ENCODE peak calls at places on chromosome 10, in seven cellular contexts. X is neural crest cell, H is iris pigment epithelial cell, B is gastrocnemius medialis, K is KBM-7, E is RWPE1, R is NCI-H345. N is an unnamed sample.

GRCh38 chr10:55024718-55025117 is 223.7 kb upstream of the PCDH15 start:
- DNase-seq in X (no peak), H (no peak), B (no peak), K (peak), E (no peak), R (peak), N (peak)

GRCh38 chr10:85045046-85045445 is 716.7 kb downstream of the CCSER2 start:
- DNase-seq in X (no peak), H (no peak), B (no peak), K (no peak), E (no peak), R (no peak), N (no peak)

GRCh38 chr10:130623680-130624271 is 487.6 kb downstream of the GLRX3 start:
- DNase-seq in X (no peak), H (no peak), B (no peak), K (no peak), E (no peak), R (no peak), N (no peak)

GRCh38 chr10:38094923-38095574 is 912 bp downstream of the ZNF37A start:
- DNase-seq in X (no peak), H (no peak), B (no peak), K (peak), E (peak), R (no peak), N (no peak)

GRCh38 chr10:66719483-66719882 is 206.4 kb upstream of the LRRTM3 start:
- DNase-seq in X (no peak), H (no peak), B (no peak), K (no peak), E (no peak), R (no peak), N (no peak)

GRCh38 chr10:132464256-132465192 is 67.5 kb downstream of the PWWP2B start:
- DNase-seq in X (no peak), H (no peak), B (peak), K (no peak), E (no peak), R (no peak), N (no peak)

GRCh38 chr10:18197706-18198105 is 57.5 kb downstream of the CACNB2 start:
- DNase-seq in X (no peak), H (no peak), B (no peak), K (no peak), E (no peak), R (no peak), N (no peak)

GRCh38 chr10:10294801-10295515 is 722.7 kb upstream of the CELF2 start:
- DNase-seq in X (no peak), H (no peak), B (no peak), K (no peak), E (no peak), R (peak), N (no peak)

GRCh38 chr10:28913850-28914249 is 236.5 kb downstream of the BAMBI start:
- DNase-seq in X (no peak), H (no peak), B (no peak), K (no peak), E (peak), R (no peak), N (no peak)

GRCh38 chr10:35495521-35496238 is 109.5 kb upstream of the GJD4 start:
- DNase-seq in X (no peak), H (peak), B (no peak), K (peak), E (no peak), R (no peak), N (peak)

GRCh38 chr10:22606164-22606614 is 108.2 kb downstream of the PIP4K2A start:
- DNase-seq in X (no peak), H (peak), B (peak), K (peak), E (no peak), R (no peak), N (peak)

GRCh38 chr10:99658622-99659030 is 683 bp upstream of the ENTPD7 start:
- DNase-seq in X (peak), H (peak), B (no peak), K (no peak), E (no peak), R (peak), N (no peak)

GRCh38 chr10:17445400-17445998 is 8.9 kb downstream of the ST8SIA6 start:
- DNase-seq in X (no peak), H (no peak), B (no peak), K (no peak), E (no peak), R (no peak), N (no peak)

GRCh38 chr10:73480158-73480557 is 15.7 kb downstream of the PPP3CB start:
- DNase-seq in X (no peak), H (peak), B (no peak), K (no peak), E (peak), R (no peak), N (no peak)

GRCh38 chr10:113381906-113382562 is 170.8 kb upstream of the HABP2 start:
- DNase-seq in X (no peak), H (peak), B (no peak), K (peak), E (no peak), R (no peak), N (peak)

GRCh38 chr10:132964231-132964630 is 21.9 kb upstream of the CFAP46 start:
- DNase-seq in X (no peak), H (no peak), B (no peak), K (no peak), E (no peak), R (no peak), N (no peak)

GRCh38 chr10:104138131-104138530 is 16.2 kb downstream of the SFR1 start:
- DNase-seq in X (no peak), H (no peak), B (no peak), K (no peak), E (no peak), R (no peak), N (no peak)

GRCh38 chr10:71776528-71776927 is 3.2 kb upstream of the VSIR start:
- DNase-seq in X (no peak), H (no peak), B (no peak), K (peak), E (no peak), R (no peak), N (peak)

GRCh38 chr10:117334075-117334474 is 41.2 kb downstream of the PDZD8 start:
- DNase-seq in X (no peak), H (peak), B (no peak), K (no peak), E (no peak), R (no peak), N (no peak)

GRCh38 chr10:3068201-3068967 is 1.0 kb downstream of the PFKP start:
- DNase-seq in X (peak), H (peak), B (peak), K (peak), E (peak), R (peak), N (peak)

GRCh38 chr10:12375076-12375504 is 25.7 kb downstream of the CAMK1D start:
- DNase-seq in X (no peak), H (no peak), B (no peak), K (no peak), E (no peak), R (no peak), N (no peak)

GRCh38 chr10:125605167-125605566 is 77.8 kb downstream of the TEX36 start:
- DNase-seq in X (no peak), H (peak), B (no peak), K (no peak), E (no peak), R (no peak), N (no peak)

GRCh38 chr10:23370106-23370505 is 25.5 kb upstream of the C10orf67 start:
- DNase-seq in X (no peak), H (peak), B (no peak), K (no peak), E (no peak), R (no peak), N (no peak)

GRCh38 chr10:75049316-75050285 is 61.9 kb upstream of the SAMD8 start:
- DNase-seq in X (no peak), H (no peak), B (peak), K (peak), E (no peak), R (no peak), N (no peak)

GRCh38 chr10:86204421-86205045 is 162.1 kb downstream of the GRID1 start:
- DNase-seq in X (no peak), H (no peak), B (no peak), K (no peak), E (no peak), R (no peak), N (no peak)

GRCh38 chr10:82643076-82643475 is 768.1 kb downstream of the NRG3 start:
- DNase-seq in X (no peak), H (no peak), B (no peak), K (no peak), E (no peak), R (no peak), N (no peak)

GRCh38 chr10:22615101-22615500 is 99.3 kb downstream of the PIP4K2A start:
- DNase-seq in X (no peak), H (no peak), B (no peak), K (no peak), E (no peak), R (no peak), N (no peak)

GRCh38 chr10:5811387-5811821 is 1.8 kb downstream of the GDI2 start:
- DNase-seq in X (no peak), H (peak), B (no peak), K (peak), E (peak), R (no peak), N (no peak)

GRCh38 chr10:93180402-93181040 is 106.8 kb downstream of the CYP26A1 start:
- DNase-seq in X (no peak), H (peak), B (peak), K (no peak), E (no peak), R (no peak), N (no peak)

GRCh38 chr10:77877461-77878344 is 48.9 kb downstream of the DLG5 start:
- DNase-seq in X (peak), H (peak), B (peak), K (peak), E (peak), R (peak), N (peak)

GRCh38 chr10:5644930-5645329 is 21.5 kb downstream of the ASB13 start:
- DNase-seq in X (no peak), H (no peak), B (no peak), K (no peak), E (no peak), R (no peak), N (no peak)

N was measured in AML-193.